ENCODE peak calls at places on chromosomes 5 and 9, in nine cellular contexts. One of them, this sample, is unnamed.

GRCh38 chr9:105646879-105647594 is 15.2 kb upstream of the TAL2 start:
- DNase-seq in body of pancreas: no peak
- DNase-seq in tibial nerve: no peak
- DNase-seq in lower leg skin: no peak
- DNase-seq in NB4: no peak
- DNase-seq in GM12891: no peak
- DNase-seq in right lobe of liver: no peak
- DNase-seq in esophagus squamous epithelium: no peak
- DNase-seq in breast epithelium: no peak
- DNase-seq in this sample: no peak

GRCh38 chr9:82797539-82797938 is 265.4 kb downstream of the RASEF start:
- DNase-seq in GM12891: no peak
- DNase-seq in body of pancreas: peak; percentile 25
- DNase-seq in breast epithelium: no peak
- DNase-seq in right lobe of liver: no peak
- DNase-seq in esophagus squamous epithelium: no peak
- DNase-seq in tibial nerve: no peak
- DNase-seq in NB4: no peak
- DNase-seq in lower leg skin: no peak
- DNase-seq in this sample: peak; percentile 0

GRCh38 chr9:127991017-127991756 is 10.4 kb upstream of the EEIG1 start:
- DNase-seq in tibial nerve: no peak
- DNase-seq in breast epithelium: no peak
- DNase-seq in esophagus squamous epithelium: no peak
- DNase-seq in NB4: no peak
- DNase-seq in right lobe of liver: peak; percentile 90
- DNase-seq in GM12891: no peak
- DNase-seq in lower leg skin: no peak
- DNase-seq in body of pancreas: peak; percentile 70
- DNase-seq in this sample: no peak

GRCh38 chr9:134983094-134983493 is 65.4 kb upstream of the FCN1 start:
- DNase-seq in body of pancreas: no peak
- DNase-seq in tibial nerve: no peak
- DNase-seq in esophagus squamous epithelium: no peak
- DNase-seq in NB4: peak; percentile 67
- DNase-seq in GM12891: peak; percentile 46
- DNase-seq in lower leg skin: no peak
- DNase-seq in breast epithelium: no peak
- DNase-seq in right lobe of liver: peak; percentile 71
- DNase-seq in this sample: peak; percentile 13

GRCh38 chr9:5269249-5269715 is 35.2 kb downstream of the RLN2 start:
- DNase-seq in body of pancreas: no peak
- DNase-seq in right lobe of liver: no peak
- DNase-seq in lower leg skin: no peak
- DNase-seq in GM12891: no peak
- DNase-seq in NB4: no peak
- DNase-seq in breast epithelium: no peak
- DNase-seq in tibial nerve: no peak
- DNase-seq in esophagus squamous epithelium: no peak
- DNase-seq in this sample: no peak

GRCh38 chr9:93582115-93582514 is 5.7 kb downstream of the PHF2 start:
- DNase-seq in esophagus squamous epithelium: no peak
- DNase-seq in breast epithelium: peak; percentile 13
- DNase-seq in NB4: peak; percentile 58
- DNase-seq in body of pancreas: peak; percentile 84
- DNase-seq in lower leg skin: no peak
- DNase-seq in right lobe of liver: no peak
- DNase-seq in tibial nerve: no peak
- DNase-seq in GM12891: no peak
- DNase-seq in this sample: no peak

GRCh38 chr5:81751836-81752643 is 1.1 kb upstream of the SSBP2 start:
- DNase-seq in GM12891: no peak
- DNase-seq in right lobe of liver: no peak
- DNase-seq in NB4: no peak
- DNase-seq in esophagus squamous epithelium: peak; percentile 44
- DNase-seq in tibial nerve: peak; percentile 35
- DNase-seq in body of pancreas: no peak
- DNase-seq in breast epithelium: peak; percentile 37
- DNase-seq in lower leg skin: peak; percentile 43
- DNase-seq in this sample: no peak

GRCh38 chr5:133994990-133995333 is 9.8 kb downstream of the VDAC1 start:
- DNase-seq in GM12891: no peak
- DNase-seq in body of pancreas: no peak
- DNase-seq in lower leg skin: no peak
- DNase-seq in esophagus squamous epithelium: no peak
- DNase-seq in NB4: no peak
- DNase-seq in tibial nerve: no peak
- DNase-seq in right lobe of liver: no peak
- DNase-seq in breast epithelium: no peak
- DNase-seq in this sample: no peak

GRCh38 chr9:93828331-93829097 is 126.6 kb downstream of the BARX1 start:
- DNase-seq in lower leg skin: no peak
- DNase-seq in breast epithelium: no peak
- DNase-seq in right lobe of liver: no peak
- DNase-seq in esophagus squamous epithelium: no peak
- DNase-seq in tibial nerve: no peak
- DNase-seq in body of pancreas: no peak
- DNase-seq in NB4: no peak
- DNase-seq in GM12891: no peak
- DNase-seq in this sample: no peak

GRCh38 chr9:105296889-105297288 is 52.4 kb downstream of the SLC44A1 start:
- DNase-seq in GM12891: no peak
- DNase-seq in lower leg skin: no peak
- DNase-seq in breast epithelium: no peak
- DNase-seq in tibial nerve: no peak
- DNase-seq in esophagus squamous epithelium: no peak
- DNase-seq in right lobe of liver: no peak
- DNase-seq in NB4: peak; percentile 79
- DNase-seq in body of pancreas: no peak
- DNase-seq in this sample: peak; percentile 79

DNA sequence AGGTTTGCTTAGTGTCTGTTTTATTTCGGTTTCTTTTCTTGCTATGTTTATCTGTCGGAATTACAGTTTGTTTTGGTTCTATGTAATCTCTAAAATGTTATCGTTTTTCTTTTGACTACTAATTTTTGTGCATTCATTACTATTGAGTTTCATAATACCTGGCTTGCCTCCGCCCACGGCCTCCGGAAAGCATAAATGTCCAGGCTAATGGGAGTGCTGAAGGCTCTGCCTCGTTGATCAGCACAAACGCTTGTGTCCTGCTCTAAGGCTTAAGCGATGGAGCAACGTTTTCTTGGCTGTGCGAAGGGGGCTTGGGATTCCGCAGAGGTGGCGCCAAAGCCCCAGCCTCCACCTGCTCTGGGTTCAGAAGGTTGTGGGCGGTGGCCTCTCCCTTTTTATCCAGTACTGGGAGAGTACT is 19.8 kb downstream of the ANXA2R start:
- DNase-seq in NB4: peak; percentile 73
- DNase-seq in breast epithelium: no peak
- DNase-seq in GM12891: no peak
- DNase-seq in esophagus squamous epithelium: no peak
- DNase-seq in right lobe of liver: no peak
- DNase-seq in tibial nerve: no peak
- DNase-seq in body of pancreas: no peak
- DNase-seq in lower leg skin: no peak
- DNase-seq in this sample: peak; percentile 75
- TF ChIP-seq POLR2A in NB4: no peak
- TF ChIP-seq POLR2A in breast epithelium: no peak
- TF ChIP-seq POLR2A in GM12891: no peak
- TF ChIP-seq POLR2A in esophagus squamous epithelium: no peak
- TF ChIP-seq POLR2A in right lobe of liver: no peak
- TF ChIP-seq POLR2A in tibial nerve: no peak
- TF ChIP-seq POLR2A in body of pancreas: no peak
- TF ChIP-seq POLR2A in lower leg skin: no peak
- TF ChIP-seq POLR2A in this sample: no peak

GRCh38 chr5:10759111-10759510 is 1.9 kb downstream of the DAP start:
- DNase-seq in breast epithelium: no peak
- DNase-seq in GM12891: no peak
- DNase-seq in lower leg skin: no peak
- DNase-seq in esophagus squamous epithelium: no peak
- DNase-seq in tibial nerve: no peak
- DNase-seq in right lobe of liver: no peak
- DNase-seq in body of pancreas: no peak
- DNase-seq in NB4: no peak
- DNase-seq in this sample: no peak

GRCh38 chr5:10760976-10761841 is at the start of gene DAP:
- DNase-seq in NB4: peak; percentile 93
- DNase-seq in tibial nerve: peak; percentile 78
- DNase-seq in esophagus squamous epithelium: peak; percentile 61
- DNase-seq in right lobe of liver: peak; percentile 90
- DNase-seq in lower leg skin: peak; percentile 80
- DNase-seq in GM12891: peak; percentile 87
- DNase-seq in body of pancreas: peak; percentile 90
- DNase-seq in breast epithelium: peak; percentile 74
- DNase-seq in this sample: peak; percentile 96

GRCh38 chr5:10762178-10762775 is 1.2 kb upstream of the DAP start:
- DNase-seq in lower leg skin: peak; percentile 62
- DNase-seq in tibial nerve: no peak
- DNase-seq in body of pancreas: peak; percentile 31
- DNase-seq in GM12891: no peak
- DNase-seq in NB4: peak; percentile 34
- DNase-seq in right lobe of liver: peak; percentile 76
- DNase-seq in esophagus squamous epithelium: no peak
- DNase-seq in breast epithelium: no peak
- DNase-seq in this sample: peak; percentile 39

GRCh38 chr5:10761842-10762165 is 770 bp upstream of the DAP start:
- DNase-seq in body of pancreas: no peak
- DNase-seq in esophagus squamous epithelium: no peak
- DNase-seq in GM12891: no peak
- DNase-seq in breast epithelium: no peak
- DNase-seq in NB4: no peak
- DNase-seq in right lobe of liver: no peak
- DNase-seq in lower leg skin: peak; percentile 23
- DNase-seq in tibial nerve: no peak
- DNase-seq in this sample: peak; percentile 73

GRCh38 chr5:10760033-10760975 is 730 bp downstream of the DAP start:
- DNase-seq in esophagus squamous epithelium: no peak
- DNase-seq in GM12891: peak; percentile 32
- DNase-seq in lower leg skin: peak; percentile 46
- DNase-seq in right lobe of liver: peak; percentile 69
- DNase-seq in NB4: peak; percentile 69
- DNase-seq in tibial nerve: no peak
- DNase-seq in body of pancreas: peak; percentile 76
- DNase-seq in breast epithelium: peak; percentile 46
- DNase-seq in this sample: peak; percentile 78
- TF ChIP-seq POLR2A in esophagus squamous epithelium: no peak
- TF ChIP-seq POLR2A in GM12891: no peak
- TF ChIP-seq POLR2A in lower leg skin: no peak
- TF ChIP-seq POLR2A in right lobe of liver: peak; percentile 34
- TF ChIP-seq POLR2A in NB4: no peak
- TF ChIP-seq POLR2A in tibial nerve: no peak
- TF ChIP-seq POLR2A in body of pancreas: peak; percentile 28
- TF ChIP-seq POLR2A in breast epithelium: no peak
- TF ChIP-seq POLR2A in this sample: peak; percentile 21

GRCh38 chr9:129139993-129140396 is 28.8 kb downstream of the PTPA start:
- DNase-seq in body of pancreas: peak; percentile 84
- DNase-seq in tibial nerve: peak; percentile 95
- DNase-seq in lower leg skin: peak; percentile 95
- DNase-seq in esophagus squamous epithelium: peak; percentile 81
- DNase-seq in GM12891: peak; percentile 79
- DNase-seq in right lobe of liver: peak; percentile 83
- DNase-seq in NB4: peak; percentile 99
- DNase-seq in breast epithelium: peak; percentile 96
- DNase-seq in this sample: peak; percentile 65

GRCh38 chr9:129140397-129141065 is 29.3 kb downstream of the PTPA start:
- DNase-seq in lower leg skin: no peak
- DNase-seq in right lobe of liver: no peak
- DNase-seq in esophagus squamous epithelium: no peak
- DNase-seq in GM12891: no peak
- DNase-seq in breast epithelium: peak; percentile 54
- DNase-seq in NB4: peak; percentile 81
- DNase-seq in body of pancreas: peak; percentile 47
- DNase-seq in tibial nerve: no peak
- DNase-seq in this sample: peak; percentile 36

GRCh38 chr9:129138144-129138462 is 26.9 kb downstream of the PTPA start:
- DNase-seq in lower leg skin: no peak
- DNase-seq in GM12891: no peak
- DNase-seq in esophagus squamous epithelium: no peak
- DNase-seq in body of pancreas: no peak
- DNase-seq in tibial nerve: no peak
- DNase-seq in right lobe of liver: no peak
- DNase-seq in NB4: no peak
- DNase-seq in breast epithelium: no peak
- DNase-seq in this sample: no peak

GRCh38 chr9:129138476-129139232 is 27.4 kb downstream of the PTPA start:
- DNase-seq in GM12891: no peak
- DNase-seq in right lobe of liver: peak; percentile 88
- DNase-seq in NB4: no peak
- DNase-seq in tibial nerve: peak; percentile 37
- DNase-seq in esophagus squamous epithelium: no peak
- DNase-seq in breast epithelium: peak; percentile 31
- DNase-seq in lower leg skin: peak; percentile 66
- DNase-seq in body of pancreas: peak; percentile 44
- DNase-seq in this sample: no peak

GRCh38 chr9:129139233-129139992 is 28.2 kb downstream of the PTPA start:
- DNase-seq in NB4: peak; percentile 89
- DNase-seq in breast epithelium: peak; percentile 87
- DNase-seq in GM12891: peak; percentile 85
- DNase-seq in right lobe of liver: peak; percentile 73
- DNase-seq in tibial nerve: peak; percentile 77
- DNase-seq in esophagus squamous epithelium: no peak
- DNase-seq in lower leg skin: peak; percentile 90
- DNase-seq in body of pancreas: peak; percentile 82
- DNase-seq in this sample: peak; percentile 89
- TF ChIP-seq POLR2A in NB4: no peak
- TF ChIP-seq POLR2A in breast epithelium: no peak
- TF ChIP-seq POLR2A in GM12891: no peak
- TF ChIP-seq POLR2A in right lobe of liver: no peak
- TF ChIP-seq POLR2A in tibial nerve: no peak
- TF ChIP-seq POLR2A in esophagus squamous epithelium: no peak
- TF ChIP-seq POLR2A in lower leg skin: no peak
- TF ChIP-seq POLR2A in body of pancreas: no peak
- TF ChIP-seq POLR2A in this sample: no peak

GRCh38 chr9:129109504-129109903 is 1.1 kb downstream of the CRAT start:
- DNase-seq in body of pancreas: no peak
- DNase-seq in esophagus squamous epithelium: no peak
- DNase-seq in lower leg skin: peak; percentile 69
- DNase-seq in tibial nerve: peak; percentile 52
- DNase-seq in NB4: peak; percentile 86
- DNase-seq in right lobe of liver: no peak
- DNase-seq in breast epithelium: no peak
- DNase-seq in GM12891: no peak
- DNase-seq in this sample: peak; percentile 56

GRCh38 chr9:129110740-129111142 is at the start of gene CRAT:
- DNase-seq in right lobe of liver: peak; percentile 99
- DNase-seq in esophagus squamous epithelium: peak; percentile 85
- DNase-seq in NB4: peak; percentile 94
- DNase-seq in tibial nerve: peak; percentile 98
- DNase-seq in body of pancreas: peak; percentile 98
- DNase-seq in breast epithelium: peak; percentile 94
- DNase-seq in GM12891: peak; percentile 100
- DNase-seq in lower leg skin: peak; percentile 95
- DNase-seq in this sample: peak; percentile 97

GRCh38 chr9:129108805-129109370 is 1.7 kb downstream of the CRAT start:
- DNase-seq in lower leg skin: peak; percentile 37
- DNase-seq in right lobe of liver: no peak
- DNase-seq in esophagus squamous epithelium: no peak
- DNase-seq in body of pancreas: peak; percentile 66
- DNase-seq in NB4: no peak
- DNase-seq in tibial nerve: no peak
- DNase-seq in GM12891: no peak
- DNase-seq in breast epithelium: peak; percentile 32
- DNase-seq in this sample: no peak

GRCh38 chr9:129111143-129111761 is at the start of gene PTPA:
- DNase-seq in esophagus squamous epithelium: peak; percentile 55
- DNase-seq in body of pancreas: peak; percentile 88
- DNase-seq in breast epithelium: peak; percentile 76
- DNase-seq in GM12891: peak; percentile 91
- DNase-seq in tibial nerve: peak; percentile 67
- DNase-seq in NB4: peak; percentile 89
- DNase-seq in right lobe of liver: peak; percentile 89
- DNase-seq in lower leg skin: peak; percentile 77
- DNase-seq in this sample: peak; percentile 97

GRCh38 chr9:129109952-129110739 is 447 bp downstream of the CRAT start:
- DNase-seq in NB4: peak; percentile 48
- DNase-seq in lower leg skin: peak; percentile 42
- DNase-seq in body of pancreas: no peak
- DNase-seq in right lobe of liver: no peak
- DNase-seq in esophagus squamous epithelium: no peak
- DNase-seq in GM12891: no peak
- DNase-seq in tibial nerve: no peak
- DNase-seq in breast epithelium: no peak
- DNase-seq in this sample: no peak
- TF ChIP-seq POLR2A in NB4: no peak
- TF ChIP-seq POLR2A in lower leg skin: no peak
- TF ChIP-seq POLR2A in body of pancreas: no peak
- TF ChIP-seq POLR2A in right lobe of liver: no peak
- TF ChIP-seq POLR2A in esophagus squamous epithelium: no peak
- TF ChIP-seq POLR2A in GM12891: no peak
- TF ChIP-seq POLR2A in tibial nerve: no peak
- TF ChIP-seq POLR2A in breast epithelium: no peak
- TF ChIP-seq POLR2A in this sample: no peak